ENCODE peak calls at places on chromosomes 2 and 18, in seven cellular contexts. L is NCI-H774, M is spleen, F is GM10248, Z is HTR-8/SVneo, J is NCI-H1092 treated with DMSO at 0.1 percent for 48 hours, D is bronchial epithelial cell. P is an unnamed sample.

GRCh38 chr2:37387143-37387835 is 42.9 kb downstream of the QPCT start:
- DNase-seq in D (peak), J (no peak), M (no peak), Z (no peak), F (no peak), L (no peak), P (no peak)

GRCh38 chr2:125405816-125406215 is 1250.1 kb upstream of the GYPC start:
- DNase-seq in F (no peak), L (no peak), J (no peak), D (peak), M (no peak), Z (peak), P (no peak)

GRCh38 chr2:224083631-224084030 is 44.5 kb upstream of the SERPINE2 start:
- DNase-seq in L (no peak), M (no peak), Z (no peak), D (no peak), F (no peak), J (no peak), P (no peak)

GRCh38 chr2:234979204-234980167 is 27.7 kb downstream of the SH3BP4 start:
- DNase-seq in M (no peak), J (no peak), D (no peak), Z (no peak), L (no peak), F (no peak), P (no peak)

GRCh38 chr2:209753020-209753419 is 18.6 kb upstream of the UNC80 start:
- DNase-seq in D (no peak), F (no peak), L (no peak), M (no peak), J (no peak), Z (no peak), P (no peak)

GRCh38 chr2:68190991-68191731 is 33.5 kb downstream of the PNO1 start:
- DNase-seq in J (no peak), D (peak), L (no peak), F (no peak), Z (no peak), M (no peak), P (no peak)

GRCh38 chr2:240300261-240300821 is 135.1 kb upstream of the GPC1 start:
- DNase-seq in M (peak), Z (no peak), J (no peak), F (no peak), L (no peak), D (no peak), P (peak)

GRCh38 chr2:101516833-101517690 is 42.1 kb upstream of the RFX8 start:
- DNase-seq in F (no peak), Z (peak), L (no peak), D (peak), J (no peak), M (no peak), P (no peak)

GRCh38 chr2:29224693-29225551 is 109.7 kb downstream of the CLIP4 start:
- DNase-seq in L (no peak), J (no peak), Z (no peak), D (no peak), F (no peak), M (peak), P (no peak)

GRCh38 chr2:100875516-100876230 is 55.7 kb downstream of the NPAS2 start:
- DNase-seq in Z (no peak), D (peak), F (no peak), J (peak), M (no peak), L (peak), P (no peak)

GRCh38 chr2:219916261-219916660 is 288.8 kb downstream of the SLC4A3 start:
- DNase-seq in L (no peak), Z (no peak), D (no peak), J (no peak), M (no peak), F (no peak), P (no peak)

GRCh38 chr2:189393440-189394111 is 47.7 kb upstream of the WDR75 start:
- DNase-seq in J (no peak), D (peak), Z (no peak), F (no peak), M (no peak), L (no peak), P (no peak)

GRCh38 chr2:101657787-101658186 is 39.7 kb upstream of the MAP4K4 start:
- DNase-seq in M (no peak), L (no peak), Z (no peak), D (no peak), J (no peak), F (no peak), P (no peak)

GRCh38 chr18:59056706-59057492 is 82.8 kb upstream of the SEC11C start:
- DNase-seq in L (peak), F (peak), Z (peak), D (peak), J (peak), M (peak), P (no peak)

GRCh38 chr2:109396338-109397180 is 217.2 kb downstream of the SEPTIN10 start:
- DNase-seq in M (no peak), F (no peak), D (no peak), L (no peak), Z (peak), J (no peak), P (no peak)

GRCh38 chr18:75660932-75661331 is 233.4 kb upstream of the SMIM21 start:
- DNase-seq in M (no peak), L (no peak), Z (no peak), D (no peak), F (no peak), J (no peak), P (no peak)

GRCh38 chr2:120912101-120912985 is 176.7 kb downstream of the GLI2 start:
- DNase-seq in F (no peak), J (no peak), L (no peak), M (no peak), Z (no peak), D (peak), P (no peak)

GRCh38 chr18:45602926-45603325 is 12.3 kb upstream of the SLC14A2 start:
- DNase-seq in D (peak), M (no peak), Z (no peak), L (no peak), J (no peak), F (no peak), P (no peak)

GRCh38 chr2:120230515-120231471 is 7.6 kb upstream of the TMEM185B start:
- DNase-seq in L (no peak), J (no peak), F (no peak), D (no peak), Z (no peak), M (peak), P (no peak)

GRCh38 chr2:7014201-7014640 is 97.0 kb downstream of the RNF144A start:
- DNase-seq in D (no peak), J (no peak), Z (no peak), L (no peak), F (peak), M (peak), P (no peak)

GRCh38 chr2:152513681-152514080 is 178.7 kb downstream of the FMNL2 start:
- DNase-seq in Z (no peak), D (peak), J (peak), M (no peak), L (no peak), F (no peak), P (no peak)

GRCh38 chr18:31103423-31103822 is 1.2 kb upstream of the DSC2 start:
- DNase-seq in J (no peak), M (no peak), D (peak), Z (no peak), L (no peak), F (no peak), P (no peak)

GRCh38 chr18:40055262-40055661 is 1899.8 kb upstream of the PIK3C3 start:
- DNase-seq in J (no peak), D (no peak), Z (peak), F (no peak), M (no peak), L (no peak), P (no peak)

P was measured in Peyer's patch.